ENCODE peak calls at places on chromosomes 5 and 9, in seven cellular contexts. V is H1, B is IMR-90, N is HCT116, M is body of pancreas, U is K562, S is gastrocnemius medialis. O is an unnamed sample. For H3K36me3, the result is how much of the 10 kb centered on the place peaks cover.

GRCh38 chr9:84230355-84231136 is 110.0 kb downstream of the SLC28A3 start:
- DNase-seq in V (no peak), B (peak), N (no peak), M (no peak), U (no peak), S (no peak), O (no peak)

GRCh38 chr5:167156446-167156845 is 1135.0 kb upstream of the WWC1 start:
- DNase-seq in V (no peak), B (no peak), N (no peak), M (no peak), U (no peak), S (no peak), O (no peak)

GRCh38 chr5:39523821-39524220 is 99.0 kb upstream of the DAB2 start:
- DNase-seq in V (no peak), B (peak), N (no peak), M (no peak), U (no peak), S (no peak), O (no peak)

GRCh38 chr5:51632794-51633193 is 249.5 kb downstream of the ISL1 start:
- DNase-seq in V (no peak), B (no peak), N (no peak), M (no peak), U (no peak), S (no peak), O (no peak)

GRCh38 chr9:115671911-115672310 is 481.7 kb upstream of the PAPPA start:
- DNase-seq in V (no peak), B (no peak), N (no peak), M (no peak), U (no peak), S (no peak), O (no peak)

GRCh38 chr5:137019229-137019628 is 479.9 kb downstream of the SPOCK1 start:
- DNase-seq in V (no peak), B (no peak), N (no peak), M (no peak), U (no peak), S (no peak), O (no peak)

GRCh38 chr9:14715102-14715501 is 7.4 kb downstream of the CER1 start:
- DNase-seq in V (no peak), B (no peak), N (no peak), M (no peak), U (no peak), S (no peak), O (no peak)

GRCh38 chr9:42388146-42388690 is 204.8 kb downstream of the SPATA31A6 start:
- DNase-seq in V (no peak), B (no peak), N (no peak), M (no peak), U (no peak), S (no peak), O (no peak)

GRCh38 chr9:91777437-91777836 is 172.6 kb downstream of the ROR2 start:
- DNase-seq in V (no peak), B (peak), N (no peak), M (no peak), U (no peak), S (no peak), O (no peak)

GRCh38 chr9:34124923-34125322 is 1.6 kb downstream of the DCAF12 start:
- DNase-seq in V (no peak), B (no peak), N (no peak), M (no peak), U (no peak), S (no peak), O (no peak)

GRCh38 chr9:10875752-10876151 is 262.9 kb upstream of the PTPRD start:
- DNase-seq in V (no peak), B (no peak), N (no peak), M (no peak), U (no peak), S (no peak), O (no peak)

GRCh38 chr5:178193251-178193809 is 6.2 kb upstream of the GMCL2 start:
- DNase-seq in V (no peak), B (no peak), N (no peak), M (no peak), U (no peak), S (no peak), O (no peak)

GRCh38 chr5:66306105-66306843 is 162.2 kb downstream of the SREK1 start:
- DNase-seq in V (peak), B (peak), N (peak), M (peak), U (peak), S (peak), O (peak)

GRCh38 chr5:119067338-119067737 is 3.5 kb upstream of the DMXL1 start:
- DNase-seq in V (no peak), B (no peak), N (no peak), M (no peak), U (no peak), S (no peak), O (no peak)

GRCh38 chr5:6822068-6822467 is 108.8 kb downstream of the TENT4A start:
- DNase-seq in V (no peak), B (no peak), N (no peak), M (no peak), U (no peak), S (no peak), O (no peak)

GRCh38 chr5:17229308-17229707 is 11.9 kb downstream of the BASP1 start:
- DNase-seq in V (no peak), B (no peak), N (no peak), M (no peak), U (no peak), S (no peak), O (no peak)

GRCh38 chr5:98085593-98085992 is 687.9 kb upstream of the RGMB start:
- DNase-seq in V (no peak), B (no peak), N (no peak), M (no peak), U (no peak), S (no peak), O (no peak)

GRCh38 chr5:59036274-59036961 is 453.5 kb downstream of the RAB3C start:
- DNase-seq in V (no peak), B (peak), N (peak), M (no peak), U (no peak), S (peak), O (no peak)

GRCh38 chr9:16526380-16526779 is 344.1 kb downstream of the BNC2 start:
- DNase-seq in V (no peak), B (peak), N (no peak), M (no peak), U (no peak), S (no peak), O (no peak)

GRCh38 chr5:80343067-80343466 is 23.3 kb downstream of the SPZ1 start:
- DNase-seq in V (no peak), B (peak), N (peak), M (no peak), U (no peak), S (no peak), O (no peak)

GRCh38 chr9:115211413-115212204 is 93.7 kb upstream of the TNC start:
- DNase-seq in V (no peak), B (peak), N (no peak), M (no peak), U (no peak), S (no peak), O (no peak)

GRCh38 chr9:89305868-89306267 is 5.1 kb upstream of the CKS2 start:
- DNase-seq in V (no peak), B (no peak), N (no peak), M (no peak), U (no peak), S (no peak), O (no peak)

GRCh38 chr5:119022773-119023172 is 34.4 kb upstream of the DTWD2 start:
- DNase-seq in V (no peak), B (no peak), N (no peak), M (no peak), U (no peak), S (no peak), O (no peak)

GRCh38 chr9:133168432-133168831 is 4.7 kb upstream of the GBGT1 start:
- DNase-seq in V (no peak), B (no peak), N (no peak), M (no peak), U (no peak), S (no peak), O (no peak)

GRCh38 chr5:57698785-57699184 is 216.2 kb upstream of the ACTBL2 start:
- DNase-seq in V (peak), B (no peak), N (peak), M (no peak), U (no peak), S (no peak), O (no peak)

GRCh38 chr9:4303002-4303401 is 3.1 kb upstream of the GLIS3 start:
- DNase-seq in V (no peak), B (peak), N (no peak), M (no peak), U (no peak), S (no peak), O (no peak)
- H3K4me3 ChIP-seq in V (no peak), B (no peak), N (no peak), M (no peak), U (no peak), S (no peak), O (no peak)

GRCh38 chr5:95730730-95731570 is at the start of gene RHOBTB3:
- DNase-seq in V (no peak), B (peak), N (peak), M (peak), U (peak), S (peak), O (peak)
- TF ChIP-seq POLR2A in V (peak), B (peak), N (peak), M (peak), U (no peak), S (peak), O (peak)

GRCh38 chr5:639253-639530 is 27.1 kb downstream of the CEP72 start:
- DNase-seq in V (no peak), B (no peak), N (no peak), M (no peak), U (no peak), S (no peak), O (no peak)
- H3K36me3 ChIP-seq in V (under half), B (under half), N (under half), M (under half), U (half or more), S (under half), O (under half)

GRCh38 chr9:70924905-70925547 is 196.4 kb downstream of the TRPM3 start:
- DNase-seq in V (no peak), B (peak), N (peak), M (peak), U (peak), S (peak), O (no peak)
- H3K4me3 ChIP-seq in V (no peak), B (no peak), N (no peak), M (no peak), U (no peak), S (peak), O (no peak)

O was measured in tibial nerve.